ENCODE peak calls at places on chromosomes 1 and 21, in eight cellular contexts. T is NCI-H1694, Q is neural crest cell, H is left ventricle myocardium superior, F is psoas muscle, C is Right ventricle myocardium superior, V is astrocyte of the cerebellum, R is MG63. W is an unnamed sample.

GRCh38 chr1:234999513-234999940 is 129.1 kb downstream of the TOMM20 start:
- DNase-seq in Q (no peak), R (no peak), F (no peak), H (no peak), C (no peak), T (no peak), V (no peak), W (no peak)

GRCh38 chr1:229192031-229192430 is 78.9 kb upstream of the RAB4A start:
- DNase-seq in C (no peak), Q (no peak), H (no peak), T (no peak), V (no peak), F (no peak), R (no peak), W (peak; percentile 14)

GRCh38 chr21:38993561-38993960 is 187.8 kb downstream of the ETS2 start:
- DNase-seq in V (peak; percentile 75), T (no peak), F (peak; percentile 44), C (no peak), Q (no peak), H (peak; percentile 51), R (peak; percentile 95), W (peak; percentile 80)

GRCh38 chr1:209755926-209756607 is at the start of gene TRAF3IP3:
- DNase-seq in V (no peak), F (no peak), T (no peak), Q (no peak), R (no peak), H (no peak), C (peak; percentile 56), W (no peak)

GRCh38 chr1:238258510-238258909 is 367.8 kb upstream of the ZP4 start:
- DNase-seq in T (no peak), F (no peak), R (no peak), C (no peak), V (no peak), H (no peak), Q (no peak), W (no peak)

GRCh38 chr1:154453577-154454352 is 48.3 kb upstream of the TDRD10 start:
- DNase-seq in T (no peak), R (peak; percentile 53), Q (no peak), H (no peak), F (no peak), C (no peak), V (no peak), W (no peak)

GRCh38 chr1:157646144-157646543 is 48.3 kb upstream of the FCRL4 start:
- DNase-seq in H (no peak), C (no peak), Q (no peak), V (no peak), R (no peak), T (no peak), F (no peak), W (no peak)

GRCh38 chr1:173823776-173824314 is 628 bp upstream of the DARS2 start:
- DNase-seq in Q (no peak), T (no peak), V (no peak), C (no peak), R (no peak), H (no peak), F (no peak), W (peak; percentile 51)

GRCh38 chr1:31848381-31848897 is 32.6 kb upstream of the SPOCD1 start:
- DNase-seq in H (no peak), F (no peak), C (no peak), Q (no peak), T (no peak), R (no peak), V (no peak), W (no peak)

GRCh38 chr21:44872568-44873355 is 728 bp downstream of the PTTG1IP start:
- DNase-seq in C (peak; percentile 65), F (peak; percentile 52), T (no peak), R (peak; percentile 52), Q (no peak), H (peak; percentile 58), V (no peak), W (peak; percentile 24)

GRCh38 chr1:95232646-95233320 is 1.2 kb upstream of the RWDD3 start:
- DNase-seq in H (no peak), T (no peak), Q (no peak), F (no peak), C (no peak), R (no peak), V (no peak), W (no peak)

GRCh38 chr21:46569071-46569470 is 35.8 kb downstream of the S100B start:
- DNase-seq in H (no peak), F (no peak), T (no peak), V (no peak), R (no peak), Q (no peak), C (no peak), W (no peak)

GRCh38 chr1:164648211-164649080 is 89.5 kb downstream of the PBX1 start:
- DNase-seq in V (no peak), H (no peak), Q (no peak), T (no peak), R (no peak), F (no peak), C (no peak), W (no peak)

GRCh38 chr1:98793136-98793535 is 131.6 kb downstream of the SNX7 start:
- DNase-seq in F (no peak), R (no peak), T (no peak), H (no peak), V (no peak), Q (no peak), C (no peak), W (no peak)

GRCh38 chr1:159915571-159916239 is 9.6 kb downstream of the TAGLN2 start:
- DNase-seq in T (no peak), R (no peak), V (no peak), F (no peak), H (no peak), C (no peak), Q (no peak), W (no peak)

GRCh38 chr1:207908112-207908734 is 2.7 kb downstream of the CD34 start:
- DNase-seq in C (peak; percentile 68), F (peak; percentile 48), H (peak; percentile 62), T (no peak), V (no peak), Q (no peak), R (no peak), W (no peak)

GRCh38 chr1:24199291-24199900 is 12.3 kb upstream of the IFNLR1 start:
- DNase-seq in H (peak; percentile 45), R (peak; percentile 23), C (peak; percentile 53), T (peak; percentile 52), V (peak; percentile 35), Q (peak; percentile 77), F (peak; percentile 48), W (peak; percentile 41)

GRCh38 chr1:15952317-15953258 is 23.3 kb downstream of the ZBTB17 start:
- DNase-seq in F (no peak), C (no peak), R (peak; percentile 67), Q (no peak), H (no peak), V (no peak), T (no peak), W (peak; percentile 99)

GRCh38 chr1:184482113-184482512 is 95.3 kb downstream of the C1orf21 start:
- DNase-seq in H (peak; percentile 74), R (peak; percentile 76), F (peak; percentile 63), V (no peak), T (no peak), C (peak; percentile 75), Q (no peak), W (no peak)

GRCh38 chr1:221522440-221523050 is 219.3 kb downstream of the DUSP10 start:
- DNase-seq in Q (no peak), V (peak; percentile 1), H (no peak), C (no peak), R (no peak), T (no peak), F (no peak), W (no peak)

GRCh38 chr1:2255420-2256369 is 27.6 kb downstream of the SKI start:
- DNase-seq in C (no peak), F (peak; percentile 16), R (peak; percentile 61), Q (no peak), T (no peak), H (no peak), V (no peak), W (peak; percentile 65)

GRCh38 chr1:37793773-37794371 is at the start of gene MANEAL:
- DNase-seq in Q (peak; percentile 47), V (no peak), C (peak; percentile 66), T (no peak), H (peak; percentile 63), R (peak; percentile 65), F (peak; percentile 50), W (peak; percentile 9)

GRCh38 chr1:110309768-110310167 is 29.4 kb upstream of the RBM15 start:
- DNase-seq in Q (no peak), T (no peak), C (no peak), H (no peak), V (no peak), F (no peak), R (peak; percentile 30), W (peak; percentile 98)

GRCh38 chr1:235024045-235024439 is 104.6 kb downstream of the TOMM20 start:
- DNase-seq in R (no peak), H (no peak), V (no peak), C (no peak), F (no peak), T (no peak), Q (no peak), W (no peak)

GRCh38 chr1:16162163-16162822 is 6.4 kb upstream of the EPHA2 start:
- DNase-seq in F (no peak), R (no peak), T (no peak), V (no peak), Q (no peak), H (no peak), C (no peak), W (no peak)

GRCh38 chr1:5661196-5662130 is 330.8 kb downstream of the NPHP4 start:
- DNase-seq in H (peak; percentile 51), T (no peak), R (no peak), C (peak; percentile 49), Q (no peak), F (no peak), V (no peak), W (no peak)

GRCh38 chr1:154629160-154630073 is 21.4 kb upstream of the ADAR start:
- DNase-seq in Q (no peak), T (no peak), H (no peak), F (no peak), C (no peak), R (no peak), V (no peak), W (peak; percentile 18)

GRCh38 chr1:59008599-59009347 is 224.9 kb upstream of the JUN start:
- DNase-seq in Q (no peak), C (no peak), R (peak; percentile 77), T (no peak), F (peak; percentile 47), H (no peak), V (no peak), W (no peak)

W was measured in HFFc6.